ENCODE peak calls at places on chromosomes 2 and 18, in eight cellular contexts. M is transverse colon, W is psoas muscle, E is IMR-90, O is lower lobe of right lung, C is H9, I is OCI-LY7, K is neural progenitor cell. J is an unnamed sample. For H3K4me1, the result is how much of the 10 kb centered on the place peaks cover.

GRCh38 chr18:11307716-11308115 is 158.3 kb upstream of the PIEZO2 start:
- DNase-seq in I (no peak), K (no peak), W (no peak), O (no peak), M (no peak), C (no peak), E (no peak), J (no peak)

GRCh38 chr2:70141754-70142589 is 48.8 kb downstream of the C2orf42 start:
- DNase-seq in C (peak), O (peak), I (peak), M (no peak), K (peak), W (no peak), E (peak), J (peak)

GRCh38 chr2:180385601-180386201 is 378.6 kb upstream of the CWC22 start:
- DNase-seq in C (no peak), O (no peak), K (no peak), M (no peak), I (no peak), W (no peak), E (peak), J (peak)

GRCh38 chr2:44358498-44358897 is 2.8 kb downstream of the PREPL start:
- DNase-seq in I (no peak), K (no peak), C (no peak), O (peak), W (peak), E (peak), M (peak), J (peak)

GRCh38 chr2:210630904-210631560 is 74.6 kb downstream of the CPS1 start:
- DNase-seq in K (peak), W (no peak), I (no peak), M (no peak), O (no peak), E (no peak), C (no peak), J (no peak)

GRCh38 chr2:241413929-241414580 is 58.0 kb downstream of the FARP2 start:
- DNase-seq in M (no peak), K (no peak), O (no peak), E (peak), C (no peak), I (no peak), W (no peak), J (peak)

GRCh38 chr2:214215107-214215506 is 195.7 kb upstream of the VWC2L start:
- DNase-seq in I (no peak), W (no peak), E (no peak), O (no peak), C (no peak), M (no peak), K (no peak), J (peak)

GRCh38 chr2:121475811-121476571 is 54.7 kb upstream of the RNU4ATAC start:
- DNase-seq in I (no peak), O (no peak), W (no peak), C (no peak), M (no peak), K (no peak), E (peak), J (no peak)

GRCh38 chr2:101360229-101360628 is 27.1 kb downstream of the CREG2 start:
- DNase-seq in M (no peak), C (no peak), O (no peak), I (no peak), K (no peak), W (no peak), E (peak), J (no peak)

GRCh38 chr2:94870392-94871225 is 621 bp upstream of the TEKT4 start:
- DNase-seq in W (no peak), M (no peak), C (peak), K (no peak), E (no peak), I (peak), O (peak), J (peak)

GRCh38 chr2:2492800-2493199 is 161.7 kb upstream of the MYT1L start:
- DNase-seq in K (no peak), O (no peak), W (no peak), M (no peak), E (no peak), I (no peak), C (no peak), J (no peak)

GRCh38 chr18:48302736-48303135 is 106.4 kb downstream of the ZBTB7C start:
- DNase-seq in E (no peak), I (no peak), M (no peak), O (no peak), K (no peak), W (no peak), C (no peak), J (no peak)

GRCh38 chr2:95018861-95019550 is 6.5 kb upstream of the MAL start:
- DNase-seq in M (no peak), I (no peak), W (no peak), O (peak), E (no peak), K (no peak), C (no peak), J (no peak)

GRCh38 chr2:16311521-16312440 is 353.9 kb downstream of the CYRIA start:
- DNase-seq in I (no peak), M (no peak), C (no peak), K (no peak), W (no peak), O (no peak), E (no peak), J (peak)

GRCh38 chr2:237692601-237693079 is 65.3 kb downstream of the LRRFIP1 start:
- DNase-seq in K (peak), W (peak), E (no peak), M (peak), C (peak), I (peak), O (peak), J (no peak)

GRCh38 chr2:237693281-237694039 is 66.1 kb downstream of the LRRFIP1 start:
- DNase-seq in M (peak), I (peak), C (no peak), O (no peak), W (no peak), E (peak), K (no peak), J (peak)

GRCh38 chr2:237696471-237696870 is 69.1 kb downstream of the LRRFIP1 start:
- DNase-seq in C (peak), M (no peak), O (no peak), I (peak), E (no peak), K (no peak), W (no peak), J (no peak)

GRCh38 chr2:237695201-237695780 is 67.9 kb downstream of the LRRFIP1 start:
- DNase-seq in O (no peak), M (no peak), W (no peak), C (peak), K (no peak), I (peak), E (peak), J (peak)

GRCh38 chr2:237694423-237695194 is 67.2 kb downstream of the LRRFIP1 start:
- DNase-seq in O (peak), M (no peak), E (no peak), K (no peak), W (peak), C (peak), I (peak), J (no peak)
- H3K4me1 ChIP-seq in O (half or more), M (half or more), E (under half), K (under half), W (half or more), C (under half), I (half or more), J (under half)

GRCh38 chr2:126703311-126703710 is 47.4 kb downstream of the GYPC start:
- DNase-seq in I (no peak), E (no peak), K (no peak), M (no peak), W (no peak), C (no peak), O (no peak), J (no peak)
- H3K4me1 ChIP-seq in I (under half), E (under half), K (under half), M (under half), W (under half), C (under half), O (under half), J (under half)

DNA sequence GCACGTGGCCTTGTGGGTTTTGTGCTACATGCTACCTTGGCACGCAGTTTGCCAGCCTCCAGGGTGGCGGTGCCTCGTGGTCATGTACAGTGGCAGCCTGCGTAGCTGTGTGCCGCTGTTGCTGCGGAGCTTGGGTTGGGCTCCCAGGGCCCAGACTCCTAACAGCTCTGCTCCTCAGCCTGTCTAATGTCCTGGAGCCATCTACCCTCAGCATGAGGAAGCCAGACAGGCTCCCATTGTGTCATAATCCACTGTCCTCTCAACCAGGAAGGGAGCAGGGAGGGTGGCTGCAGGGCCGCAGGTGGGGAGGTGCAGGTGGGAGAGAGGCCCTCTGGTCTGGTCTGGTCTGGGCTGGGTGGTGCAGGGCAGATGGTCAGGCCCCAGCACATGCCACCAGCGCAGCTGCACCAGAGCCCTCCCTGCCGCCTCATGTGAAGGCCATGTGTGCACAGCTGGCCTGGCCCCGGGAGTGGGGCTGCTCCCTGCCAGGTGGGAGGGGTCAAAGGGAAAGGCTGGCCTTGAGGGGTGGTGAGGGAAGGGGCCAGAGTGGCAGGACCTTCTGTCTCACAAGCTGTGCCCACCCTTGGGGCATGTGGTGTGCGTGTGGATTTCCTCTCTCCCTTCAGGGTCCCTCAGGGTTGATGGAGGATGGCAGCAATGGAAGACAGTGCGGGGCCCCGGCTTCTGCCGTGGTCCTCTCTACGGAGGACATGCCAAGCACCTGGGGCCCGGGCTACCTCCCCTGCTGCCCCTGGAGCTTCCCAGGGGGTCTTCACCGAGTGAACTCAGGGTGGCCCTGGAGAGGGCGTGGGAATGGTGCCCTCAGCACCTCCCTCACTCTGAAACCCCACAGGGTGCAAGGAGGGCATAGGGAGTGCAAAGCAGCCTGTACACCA is 4.8 kb downstream of the ATOH8 start:
- DNase-seq in M (no peak), I (no peak), O (no peak), W (no peak), K (no peak), E (no peak), C (no peak), J (peak)
- H3K4me1 ChIP-seq in M (under half), I (under half), O (half or more), W (half or more), K (under half), E (under half), C (under half), J (under half)

GRCh38 chr2:8479298-8479697 is 202.6 kb upstream of the ID2 start:
- DNase-seq in I (no peak), O (no peak), C (no peak), M (no peak), E (no peak), W (no peak), K (no peak), J (no peak)
- H3K4me1 ChIP-seq in I (half or more), O (half or more), C (under half), M (under half), E (under half), W (under half), K (under half), J (under half)

DNA sequence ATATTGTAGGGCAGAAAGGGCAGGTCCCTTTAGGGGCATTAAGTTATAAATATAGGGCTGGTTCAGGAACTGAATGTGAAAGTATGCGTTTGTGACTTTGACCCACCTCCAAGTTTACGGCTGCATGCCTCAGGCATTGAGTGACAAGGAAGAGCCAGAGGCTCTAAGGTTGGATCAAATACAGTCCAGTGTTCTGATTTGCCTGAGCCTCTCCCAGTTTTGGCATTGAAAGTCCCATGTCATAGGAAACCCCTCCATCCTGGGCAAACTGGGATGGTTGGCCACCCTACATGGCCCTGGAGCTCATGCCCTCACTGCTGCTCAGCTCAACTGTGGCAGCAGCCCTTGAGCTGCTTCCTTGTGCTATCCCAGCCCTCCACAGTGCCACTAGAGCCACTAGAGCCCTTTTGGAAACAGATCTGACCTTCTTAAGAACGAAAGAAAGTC is 29.9 kb downstream of the HK2 start:
- DNase-seq in M (peak), C (no peak), W (no peak), O (no peak), E (no peak), K (no peak), I (no peak), J (no peak)
- H3K4me1 ChIP-seq in M (half or more), C (under half), W (half or more), O (half or more), E (under half), K (under half), I (under half), J (under half)

GRCh38 chr2:232520489-232520888 is 301 bp downstream of the PRSS56 start:
- DNase-seq in K (no peak), I (no peak), C (no peak), M (no peak), O (no peak), W (no peak), E (no peak), J (no peak)

GRCh38 chr2:232521098-232521497 is 910 bp downstream of the PRSS56 start:
- DNase-seq in E (no peak), C (no peak), O (no peak), I (no peak), K (no peak), W (no peak), M (no peak), J (no peak)

GRCh38 chr2:232522014-232522854 is 2.0 kb downstream of the PRSS56 start:
- DNase-seq in W (peak), K (peak), O (peak), E (no peak), M (peak), C (peak), I (peak), J (peak)

GRCh38 chr2:232520088-232520487 is at the start of gene PRSS56:
- DNase-seq in I (no peak), K (no peak), W (no peak), O (no peak), M (no peak), C (no peak), E (no peak), J (no peak)

DNA sequence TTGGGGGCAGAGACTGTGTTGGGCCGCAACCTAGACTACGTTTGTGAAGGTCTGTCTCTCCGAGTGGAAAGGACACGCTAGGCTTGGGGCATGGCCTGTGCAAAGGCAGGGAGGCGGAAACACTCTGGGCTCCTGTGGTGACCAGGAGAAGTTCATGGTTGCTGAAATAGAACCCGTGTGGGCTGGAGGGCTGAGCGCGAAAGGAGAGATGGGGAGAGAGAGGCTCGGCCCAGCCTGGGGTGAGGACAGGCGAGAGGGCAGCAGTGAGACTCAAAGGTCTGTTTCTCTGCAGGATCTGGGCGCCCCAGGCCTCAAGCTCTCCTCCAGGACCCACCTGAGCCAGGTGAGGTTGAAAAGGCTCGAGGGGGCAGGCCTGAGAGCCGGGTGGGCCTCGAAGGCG is 1.3 kb downstream of the PRSS56 start:
- DNase-seq in M (no peak), O (no peak), W (no peak), C (no peak), E (no peak), K (no peak), I (no peak), J (no peak)
- H3K4me1 ChIP-seq in M (under half), O (under half), W (under half), C (under half), E (under half), K (under half), I (under half), J (under half)